ENCODE peak calls at places on chromosomes 13 and 19, in four cellular contexts. E is H9, Q is H1, T is IMR-90. V is an unnamed sample.

GRCh38 chr19:17244618-17245534 is 843 bp downstream of the NR2F6 start:
- DNase-seq in T (no peak), Q (no peak), E (no peak), V (no peak)

GRCh38 chr13:97627566-97627965 is 193.6 kb downstream of the RAP2A start:
- DNase-seq in E (peak), T (peak), Q (no peak), V (peak)

GRCh38 chr19:18972301-18972831 is 31.3 kb upstream of the HOMER3 start:
- DNase-seq in E (no peak), T (peak), Q (no peak), V (no peak)

GRCh38 chr19:41233748-41234240 is 14.8 kb downstream of the AXL start:
- DNase-seq in Q (no peak), E (no peak), T (no peak), V (no peak)

GRCh38 chr19:4590559-4590958 is 31.1 kb upstream of the SEMA6B start:
- DNase-seq in E (no peak), T (no peak), Q (no peak), V (no peak)

GRCh38 chr19:58387338-58388174 is 487 bp downstream of the RPS5 start:
- DNase-seq in E (no peak), Q (no peak), T (no peak), V (peak)

GRCh38 chr19:18717601-18718000 is 34.1 kb downstream of the CRTC1 start:
- DNase-seq in Q (no peak), T (no peak), E (peak), V (peak)

GRCh38 chr19:47107953-47108746 is 5.4 kb downstream of the ZC3H4 start:
- DNase-seq in E (no peak), T (peak), Q (no peak), V (no peak)

GRCh38 chr13:99992376-99992775 is 10.8 kb downstream of the ZIC2 start:
- DNase-seq in T (no peak), Q (no peak), E (no peak), V (peak)

GRCh38 chr13:45626731-45627374 is 11.3 kb upstream of the ERICH6B start:
- DNase-seq in Q (no peak), E (no peak), T (no peak), V (peak)

GRCh38 chr19:13812544-13812943 is 17.3 kb downstream of the ZSWIM4 start:
- DNase-seq in T (no peak), Q (no peak), E (no peak), V (no peak)

GRCh38 chr19:18418725-18419194 is 438 bp upstream of the SSBP4 start:
- DNase-seq in T (no peak), E (no peak), Q (no peak), V (no peak)

GRCh38 chr13:26651234-26651633 is 93.8 kb downstream of the WASF3 start:
- DNase-seq in T (no peak), Q (no peak), E (no peak), V (no peak)

GRCh38 chr13:89352384-89352783 is 1681.2 kb downstream of the SLITRK5 start:
- DNase-seq in E (no peak), Q (no peak), T (no peak), V (no peak)

GRCh38 chr13:108176685-108177274 is 38.6 kb downstream of the LIG4 start:
- DNase-seq in E (no peak), Q (peak), T (peak), V (peak)

GRCh38 chr19:8004723-8005513 is 523 bp downstream of the ELAVL1 start:
- DNase-seq in Q (no peak), T (peak), E (no peak), V (peak)

GRCh38 chr19:34767967-34768366 is 5.0 kb downstream of the ZNF599 start:
- DNase-seq in E (no peak), Q (no peak), T (no peak), V (no peak)

GRCh38 chr13:109840201-109840892 is 54.0 kb upstream of the IRS2 start:
- DNase-seq in Q (no peak), T (peak), E (no peak), V (peak)

GRCh38 chr13:44448373-44448772 is 74.7 kb downstream of the SERP2 start:
- DNase-seq in E (no peak), Q (no peak), T (no peak), V (no peak)

GRCh38 chr19:28303502-28303901 is 909.4 kb downstream of the UQCRFS1 start:
- DNase-seq in E (no peak), T (no peak), Q (no peak), V (peak)

GRCh38 chr13:108947551-108948030 is 318.2 kb downstream of the MYO16 start:
- DNase-seq in E (no peak), Q (no peak), T (peak), V (no peak)

GRCh38 chr13:44867825-44868224 is 121.4 kb downstream of the NUFIP1 start:
- DNase-seq in Q (no peak), T (no peak), E (no peak), V (no peak)

GRCh38 chr13:19071161-19071936 is 110.3 kb downstream of the TUBA3C start:
- DNase-seq in E (no peak), Q (no peak), T (no peak), V (no peak)

GRCh38 chr13:19074519-19074918 is 107.1 kb downstream of the TUBA3C start:
- DNase-seq in Q (no peak), T (no peak), E (no peak), V (no peak)

GRCh38 chr13:19069684-19070397 is 111.8 kb downstream of the TUBA3C start:
- DNase-seq in E (no peak), T (no peak), Q (no peak), V (no peak)

GRCh38 chr13:19070398-19070735 is 111.3 kb downstream of the TUBA3C start:
- DNase-seq in Q (no peak), E (no peak), T (no peak), V (no peak)

GRCh38 chr13:19072543-19072942 is 109.1 kb downstream of the TUBA3C start:
- DNase-seq in Q (no peak), T (no peak), E (no peak), V (no peak)
- H2AK5ac ChIP-seq in Q (no peak), T (no peak), E (no peak), V (no peak)

DNA sequence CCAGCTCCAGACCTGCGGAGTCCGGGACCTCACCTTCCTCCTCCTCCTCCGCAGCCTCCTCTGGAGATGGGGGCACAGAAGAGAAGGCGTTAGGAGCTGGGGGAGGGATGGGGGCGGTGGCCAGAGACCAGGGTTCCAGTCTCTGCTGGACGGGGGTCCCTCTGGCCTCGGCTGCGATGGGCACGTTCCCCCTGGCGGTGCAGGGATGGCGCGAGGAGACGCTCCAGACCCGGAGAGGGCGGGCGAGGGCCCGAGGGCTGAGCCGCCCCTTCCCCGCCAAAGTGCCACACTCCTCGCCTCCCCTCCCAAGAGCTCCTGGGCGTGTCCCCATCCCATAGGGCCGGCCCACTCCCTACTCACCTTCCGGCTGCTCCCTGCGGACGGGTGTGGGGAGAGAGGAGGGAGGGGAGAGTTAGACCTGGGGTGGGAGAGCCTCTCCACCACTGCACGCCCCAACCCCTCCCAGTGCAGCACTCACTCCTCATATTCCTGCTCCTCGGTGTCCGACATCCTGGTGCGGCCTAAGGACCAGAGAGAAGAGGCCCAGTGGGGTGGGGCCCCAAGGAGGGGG is 2.3 kb downstream of the TNNT1 start:
- DNase-seq in T (no peak), E (peak), Q (peak), V (peak)
- H2BK120ac ChIP-seq in T (no peak), E (no peak), Q (no peak), V (no peak)

GRCh38 chr19:36025541-36025940 is 7.1 kb downstream of the CLIP3 start:
- DNase-seq in T (no peak), Q (no peak), E (no peak), V (no peak)

GRCh38 chr19:36027696-36028095 is 5.0 kb downstream of the CLIP3 start:
- DNase-seq in Q (no peak), E (no peak), T (no peak), V (no peak)

GRCh38 chr19:36023432-36023831 is 9.2 kb downstream of the CLIP3 start:
- DNase-seq in Q (no peak), T (no peak), E (no peak), V (no peak)

GRCh38 chr19:36028313-36029041 is 4.2 kb downstream of the CLIP3 start:
- DNase-seq in E (no peak), Q (no peak), T (no peak), V (no peak)

GRCh38 chr19:36026091-36026876 is 6.4 kb downstream of the CLIP3 start:
- DNase-seq in Q (no peak), E (no peak), T (no peak), V (no peak)
- H2BK15ac ChIP-seq in Q (no peak), E (no peak), T (no peak), V (no peak)

DNA sequence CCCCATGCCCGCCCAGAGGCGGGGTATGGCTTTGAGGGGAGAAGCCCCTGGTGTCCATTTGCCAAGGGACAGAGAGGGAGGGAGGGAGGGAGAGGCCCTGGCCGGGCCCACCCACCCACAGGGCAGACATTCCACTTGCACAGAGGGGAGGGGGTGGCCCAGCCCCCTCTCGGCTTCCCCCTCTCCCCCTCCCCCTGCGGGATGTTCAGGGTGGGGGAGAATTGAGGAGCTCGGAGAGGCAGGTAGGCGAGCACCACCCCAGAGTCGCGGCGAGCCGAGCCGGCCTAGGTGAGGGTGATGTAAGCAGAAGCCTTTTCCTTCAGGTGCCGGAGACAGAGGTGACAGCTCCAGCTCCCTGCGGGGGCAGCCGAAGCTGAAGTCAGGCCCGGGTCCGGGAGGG is 12.2 kb downstream of the DPF1 start:
- DNase-seq in E (peak), T (no peak), Q (peak), V (peak)
- H2AK5ac ChIP-seq in E (no peak), T (no peak), Q (no peak), V (no peak)

GRCh38 chr13:68708336-68708908 is 1399.2 kb upstream of the ATXN8OS start:
- DNase-seq in Q (no peak), E (peak), T (no peak), V (no peak)
- H2BK120ac ChIP-seq in Q (peak), E (no peak), T (no peak), V (peak)

GRCh38 chr19:1213391-1214286 is 8.1 kb downstream of the STK11 start:
- DNase-seq in Q (no peak), E (no peak), T (peak), V (no peak)
- H2BK15ac ChIP-seq in Q (peak), E (no peak), T (no peak), V (no peak)

GRCh38 chr19:51441410-51442390 is 16.6 kb downstream of the SIGLEC8 start:
- DNase-seq in T (no peak), E (no peak), Q (no peak), V (no peak)

GRCh38 chr19:51440052-51440451 is 18.2 kb downstream of the SIGLEC8 start:
- DNase-seq in Q (no peak), E (no peak), T (no peak), V (no peak)

GRCh38 chr19:51439021-51439465 is 19.2 kb downstream of the SIGLEC8 start:
- DNase-seq in T (no peak), Q (no peak), E (peak), V (peak)

GRCh38 chr19:51440846-51441409 is 17.3 kb downstream of the SIGLEC8 start:
- DNase-seq in Q (no peak), T (no peak), E (no peak), V (no peak)
- H2AK5ac ChIP-seq in Q (no peak), T (no peak), E (no peak), V (no peak)

GRCh38 chr19:39412100-39412866 is at the start of gene PLEKHG2:
- DNase-seq in T (peak), Q (peak), E (peak), V (peak)
- H2BK120ac ChIP-seq in T (peak), Q (no peak), E (peak), V (peak)

GRCh38 chr13:111482806-111483620 is 162.6 kb downstream of the TEX29 start:
- DNase-seq in E (no peak), Q (no peak), T (no peak), V (no peak)
- H2BK15ac ChIP-seq in E (no peak), Q (no peak), T (no peak), V (no peak)

GRCh38 chr19:566844-567243 is 5.6 kb upstream of the BSG start:
- DNase-seq in T (no peak), Q (no peak), E (no peak), V (no peak)
- H2AK5ac ChIP-seq in T (no peak), Q (no peak), E (no peak), V (no peak)